ENCODE peak calls at places on chromosomes 11 and 22, in five cellular contexts. B is foreskin fibroblast, D is HCT116, I is uterus, L is Karpas-422. H is an unnamed sample.

GRCh38 chr22:42300286-42301071 is 30.0 kb upstream of the TCF20 start:
- DNase-seq in B (no peak), D (no peak), I (no peak), L (peak), H (no peak)

GRCh38 chr22:27896251-27896650 is 22.8 kb downstream of the PITPNB start:
- DNase-seq in B (no peak), D (no peak), I (no peak), L (no peak), H (no peak)

GRCh38 chr11:8988329-8989234 is 15.2 kb downstream of the NRIP3 start:
- DNase-seq in B (peak), D (no peak), I (no peak), L (no peak), H (no peak)

GRCh38 chr11:77561257-77561656 is 28.5 kb upstream of the AQP11 start:
- DNase-seq in B (no peak), D (no peak), I (no peak), L (no peak), H (no peak)

GRCh38 chr22:41952713-41953112 is 763 bp downstream of the SMIM45 start:
- DNase-seq in B (no peak), D (no peak), I (no peak), L (peak), H (no peak)

GRCh38 chr11:66462010-66462409 is 4.7 kb upstream of the PELI3 start:
- DNase-seq in B (no peak), D (no peak), I (no peak), L (no peak), H (no peak)

GRCh38 chr11:14835491-14836105 is 56.4 kb downstream of the CYP2R1 start:
- DNase-seq in B (no peak), D (no peak), I (no peak), L (no peak), H (peak)

GRCh38 chr22:38824587-38824986 is 19.2 kb downstream of the NPTXR start:
- DNase-seq in B (peak), D (no peak), I (no peak), L (peak), H (peak)

GRCh38 chr22:48141301-48141700 is 1378.9 kb downstream of the TBC1D22A start:
- DNase-seq in B (no peak), D (no peak), I (no peak), L (no peak), H (no peak)

GRCh38 chr11:74185695-74186094 is 14.6 kb downstream of the PPME1 start:
- DNase-seq in B (no peak), D (no peak), I (no peak), L (no peak), H (no peak)

GRCh38 chr11:15198284-15198683 is 83.6 kb downstream of the INSC start:
- DNase-seq in B (no peak), D (no peak), I (no peak), L (no peak), H (peak)

GRCh38 chr11:24496728-24497396 is at the start of gene LUZP2:
- DNase-seq in B (peak), D (no peak), I (no peak), L (no peak), H (peak)

GRCh38 chr22:19610518-19611253 is 86.5 kb upstream of the CLDN5 start:
- DNase-seq in B (no peak), D (no peak), I (no peak), L (peak), H (no peak)

GRCh38 chr22:39428597-39429071 is 28.2 kb upstream of the MGAT3 start:
- DNase-seq in B (no peak), D (no peak), I (no peak), L (no peak), H (no peak)

GRCh38 chr22:47622541-47622940 is 860.1 kb downstream of the TBC1D22A start:
- DNase-seq in B (no peak), D (no peak), I (no peak), L (no peak), H (no peak)

GRCh38 chr11:73292481-73292880 is 15.6 kb upstream of the ARHGEF17 start:
- DNase-seq in B (no peak), D (no peak), I (no peak), L (no peak), H (peak)

GRCh38 chr11:44814881-44815592 is 88.3 kb downstream of the TSPAN18 start:
- DNase-seq in B (peak), D (no peak), I (no peak), L (no peak), H (no peak)

GRCh38 chr22:31210830-31211503 is 1.1 kb upstream of the LIMK2 start:
- DNase-seq in B (no peak), D (no peak), I (no peak), L (peak), H (no peak)

GRCh38 chr11:112016088-112016764 is 9.0 kb upstream of the DLAT start:
- DNase-seq in B (peak), D (no peak), I (no peak), L (no peak), H (no peak)

GRCh38 chr11:119551726-119552510 is 128.9 kb upstream of the THY1 start:
- DNase-seq in B (no peak), D (no peak), I (no peak), L (no peak), H (no peak)

GRCh38 chr11:13152736-13153541 is 124.7 kb upstream of the BMAL1 start:
- DNase-seq in B (no peak), D (no peak), I (no peak), L (no peak), H (no peak)

GRCh38 chr22:19974233-19974861 is 32.7 kb upstream of the TXNRD2 start:
- DNase-seq in B (no peak), D (peak), I (no peak), L (peak), H (peak)

GRCh38 chr11:9039863-9040262 is 36.1 kb upstream of the NRIP3 start:
- DNase-seq in B (no peak), D (no peak), I (no peak), L (no peak), H (no peak)

GRCh38 chr11:86671386-86672006 is 920 bp downstream of the ME3 start:
- DNase-seq in B (no peak), D (no peak), I (peak), L (no peak), H (peak)

GRCh38 chr22:17726561-17727243 is 47.6 kb downstream of the BID start:
- DNase-seq in B (no peak), D (no peak), I (no peak), L (no peak), H (no peak)

GRCh38 chr11:46239801-46240061 is 37.7 kb upstream of the CREB3L1 start:
- DNase-seq in B (peak), D (no peak), I (no peak), L (no peak), H (no peak)

GRCh38 chr11:15418887-15419286 is 304.2 kb downstream of the INSC start:
- DNase-seq in B (no peak), D (no peak), I (no peak), L (no peak), H (no peak)

GRCh38 chr11:7605544-7605943 is 67.8 kb downstream of the CYB5R2 start:
- DNase-seq in B (no peak), D (peak), I (no peak), L (no peak), H (no peak)

GRCh38 chr11:100515087-100515486 is 172.0 kb upstream of the ARHGAP42 start:
- DNase-seq in B (no peak), D (no peak), I (no peak), L (no peak), H (peak)

GRCh38 chr11:125499563-125499962 is 3.5 kb upstream of the FEZ1 start:
- DNase-seq in B (no peak), D (no peak), I (no peak), L (no peak), H (no peak)

GRCh38 chr11:123839131-123839530 is 33.0 kb upstream of the OR6M1 start:
- DNase-seq in B (no peak), D (no peak), I (no peak), L (no peak), H (no peak)

GRCh38 chr11:78156081-78156844 is 16.8 kb upstream of the ALG8 start:
- DNase-seq in B (no peak), D (no peak), I (no peak), L (no peak), H (no peak)

DNA sequence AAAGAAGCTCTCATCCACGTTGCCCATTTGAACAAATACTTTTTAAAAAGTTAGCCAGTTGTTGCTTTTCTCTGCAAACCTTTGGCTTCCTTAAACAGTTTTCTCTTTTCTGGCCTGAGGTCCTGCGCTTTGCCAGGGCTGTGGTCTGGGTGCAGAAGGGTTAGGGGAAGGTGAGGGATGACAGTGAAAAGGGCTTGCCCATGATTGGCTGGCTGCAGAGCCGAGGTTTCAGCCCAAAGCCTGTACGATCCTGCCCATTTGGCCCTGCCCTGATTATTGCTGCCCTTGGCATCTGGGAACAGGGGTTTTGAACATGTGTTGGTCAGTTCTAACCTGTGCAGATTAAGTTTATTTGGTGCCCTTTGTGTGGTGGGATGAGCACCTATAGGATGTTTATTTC is 1.5 kb downstream of the INCENP start:
- DNase-seq in B (no peak), D (no peak), I (no peak), L (peak), H (peak)
- H3K4me3 ChIP-seq in B (peak), D (peak), I (no peak), L (peak), H (peak)

GRCh38 chr22:50686794-50687193 is 14.2 kb downstream of the SHANK3 start:
- DNase-seq in B (no peak), D (no peak), I (no peak), L (no peak), H (no peak)
- H3K4me3 ChIP-seq in B (no peak), D (no peak), I (no peak), L (no peak), H (no peak)

GRCh38 chr11:29641201-29641600 is 375.6 kb downstream of the KCNA4 start:
- DNase-seq in B (no peak), D (no peak), I (no peak), L (no peak), H (no peak)
- H3K4me3 ChIP-seq in B (no peak), D (no peak), I (no peak), L (no peak), H (no peak)

DNA sequence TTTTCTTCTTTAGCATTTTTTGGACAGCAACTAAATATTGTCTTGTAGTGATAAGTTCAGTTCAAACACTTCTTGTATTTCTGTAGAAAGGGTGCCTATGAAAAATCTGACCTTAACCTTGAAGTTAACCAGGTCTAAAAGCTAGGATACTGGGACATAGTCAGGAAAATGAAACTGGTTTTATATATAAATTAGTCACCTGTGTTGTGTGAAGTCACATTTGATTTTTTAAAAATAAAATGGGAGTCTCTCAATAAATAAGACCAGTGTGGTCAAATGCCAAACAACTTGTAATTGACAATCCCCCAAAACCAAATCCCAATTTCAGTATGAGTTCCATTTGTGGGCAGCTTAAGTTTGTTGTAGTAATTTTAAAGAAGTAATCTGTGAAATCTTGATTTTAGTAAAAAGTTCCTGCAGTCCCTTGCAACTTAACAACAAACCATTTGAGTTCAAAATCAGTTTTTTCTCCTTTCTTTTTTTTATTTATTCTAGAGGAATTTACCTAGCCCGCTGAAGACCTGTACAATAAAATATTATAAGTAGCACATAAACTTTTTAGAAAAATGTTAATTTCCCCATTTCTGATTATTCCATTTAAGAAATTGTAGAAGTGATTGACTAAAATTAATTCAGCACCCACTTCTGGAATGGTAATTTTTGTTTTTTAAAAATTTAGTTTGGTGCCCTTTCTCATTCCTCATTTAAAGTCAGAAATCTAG is 84.4 kb upstream of the PPARA start:
- DNase-seq in B (no peak), D (no peak), I (no peak), L (no peak), H (no peak)
- H3K4me3 ChIP-seq in B (peak), D (no peak), I (peak), L (no peak), H (peak)

GRCh38 chr11:63914896-63915681 is 1.9 kb downstream of the RCOR2 start:
- DNase-seq in B (no peak), D (no peak), I (no peak), L (no peak), H (no peak)
- H3K4me3 ChIP-seq in B (peak), D (no peak), I (no peak), L (no peak), H (no peak)

GRCh38 chr11:117198613-117199012 is 557 bp upstream of the TAGLN start:
- DNase-seq in B (no peak), D (no peak), I (no peak), L (no peak), H (no peak)
- H3K4me3 ChIP-seq in B (peak), D (no peak), I (peak), L (no peak), H (no peak)